ENCODE peak calls at places on chromosomes 6 and 20, in six cellular contexts. One of them, this sample, is unnamed.
A peak's percentile ranks its signal among the peaks of the same experiment; 100 is the strongest.

GRCh38 chr20:63836335-63837133 is 5.5 kb upstream of the ZBTB46 start:
- DNase-seq in transverse colon: no peak
- DNase-seq in BE2C: no peak
- DNase-seq in A673: no peak
- DNase-seq in mucosa of descending colon: no peak
- DNase-seq in ovary: no peak
- DNase-seq in this sample: no peak

GRCh38 chr20:55514498-55514897 is 490.8 kb downstream of the CBLN4 start:
- DNase-seq in mucosa of descending colon: no peak
- DNase-seq in ovary: no peak
- DNase-seq in A673: no peak
- DNase-seq in BE2C: no peak
- DNase-seq in transverse colon: no peak
- DNase-seq in this sample: no peak

GRCh38 chr20:49593441-49594142 is 25.7 kb upstream of the PTGIS start:
- DNase-seq in ovary: no peak
- DNase-seq in transverse colon: no peak
- DNase-seq in BE2C: no peak
- DNase-seq in mucosa of descending colon: no peak
- DNase-seq in A673: no peak
- DNase-seq in this sample: no peak

GRCh38 chr6:1552296-1552761 is 57.4 kb upstream of the FOXC1 start:
- DNase-seq in BE2C: no peak
- DNase-seq in transverse colon: no peak
- DNase-seq in A673: peak; percentile 49
- DNase-seq in mucosa of descending colon: no peak
- DNase-seq in ovary: no peak
- DNase-seq in this sample: no peak

GRCh38 chr6:33723576-33724085 is 12.1 kb upstream of the UQCC2 start:
- DNase-seq in transverse colon: no peak
- DNase-seq in ovary: no peak
- DNase-seq in mucosa of descending colon: no peak
- DNase-seq in A673: no peak
- DNase-seq in BE2C: no peak
- DNase-seq in this sample: no peak

GRCh38 chr6:160042014-160042773 is 73.3 kb downstream of the IGF2R start:
- DNase-seq in BE2C: no peak
- DNase-seq in A673: no peak
- DNase-seq in transverse colon: no peak
- DNase-seq in ovary: no peak
- DNase-seq in mucosa of descending colon: no peak
- DNase-seq in this sample: no peak

GRCh38 chr6:30463651-30464618 is 25.4 kb upstream of the HLA-E start:
- DNase-seq in A673: peak; percentile 63
- DNase-seq in transverse colon: peak; percentile 61
- DNase-seq in BE2C: no peak
- DNase-seq in ovary: no peak
- DNase-seq in mucosa of descending colon: peak; percentile 69
- DNase-seq in this sample: peak; percentile 40

GRCh38 chr6:109783245-109783990 is 92.3 kb downstream of the FIG4 start:
- DNase-seq in ovary: no peak
- DNase-seq in transverse colon: no peak
- DNase-seq in mucosa of descending colon: no peak
- DNase-seq in A673: no peak
- DNase-seq in BE2C: no peak
- DNase-seq in this sample: no peak

GRCh38 chr6:110874880-110875547 is 429 bp downstream of the AMD1 start:
- DNase-seq in mucosa of descending colon: peak; percentile 74
- DNase-seq in transverse colon: peak; percentile 63
- DNase-seq in BE2C: peak; percentile 51
- DNase-seq in A673: peak; percentile 48
- DNase-seq in ovary: peak; percentile 61
- DNase-seq in this sample: peak; percentile 37

GRCh38 chr6:57221936-57222683 is at the start of gene RAB23:
- DNase-seq in A673: peak; percentile 92
- DNase-seq in ovary: peak; percentile 90
- DNase-seq in mucosa of descending colon: peak; percentile 88
- DNase-seq in BE2C: peak; percentile 88
- DNase-seq in transverse colon: peak; percentile 84
- DNase-seq in this sample: peak; percentile 83

DNA sequence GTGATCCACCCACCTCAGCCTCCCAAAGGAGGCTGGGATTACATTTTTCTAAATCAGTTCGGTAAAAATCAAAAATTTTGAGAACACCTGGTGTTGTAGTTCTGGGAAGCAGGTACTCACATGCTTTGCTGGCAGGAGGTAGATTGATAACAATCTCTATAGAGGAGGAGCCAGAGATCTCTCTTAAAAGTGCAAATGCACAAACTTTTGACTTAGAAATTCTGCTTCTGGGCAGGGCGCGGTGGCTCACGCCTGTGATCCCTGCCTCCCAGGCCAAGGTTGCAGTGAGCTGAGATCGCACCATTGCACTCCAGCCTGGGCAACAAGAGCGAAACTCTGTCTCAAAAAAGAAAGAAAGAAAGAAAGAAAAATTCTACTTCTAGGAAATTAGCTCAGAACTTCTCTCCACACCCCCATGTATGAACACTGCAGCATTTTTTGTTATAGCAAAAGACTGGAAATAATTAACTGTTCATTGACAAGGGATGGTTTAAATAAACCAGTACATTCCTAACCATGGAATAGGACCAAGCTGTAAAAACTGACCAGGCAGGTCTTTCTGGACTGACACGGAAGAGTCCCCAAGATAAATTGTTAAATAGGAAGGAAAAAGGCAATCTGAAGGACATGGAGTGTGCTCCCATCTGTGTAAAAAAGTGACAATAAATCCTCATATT is 14.4 kb upstream of the TRIB3 start:
- DNase-seq in A673: no peak
- DNase-seq in transverse colon: no peak
- DNase-seq in ovary: no peak
- DNase-seq in BE2C: no peak
- DNase-seq in mucosa of descending colon: no peak
- DNase-seq in this sample: no peak
- H3K4me1 ChIP-seq in A673: peaks cover 26% of the 10 kb centered on the region
- H3K4me1 ChIP-seq in transverse colon: no peaks in the 10 kb centered on the region
- H3K4me1 ChIP-seq in ovary: no peaks in the 10 kb centered on the region
- H3K4me1 ChIP-seq in BE2C: peaks cover 3% of the 10 kb centered on the region
- H3K4me1 ChIP-seq in mucosa of descending colon: no peaks in the 10 kb centered on the region
- H3K4me1 ChIP-seq in this sample: peaks cover 12% of the 10 kb centered on the region

DNA sequence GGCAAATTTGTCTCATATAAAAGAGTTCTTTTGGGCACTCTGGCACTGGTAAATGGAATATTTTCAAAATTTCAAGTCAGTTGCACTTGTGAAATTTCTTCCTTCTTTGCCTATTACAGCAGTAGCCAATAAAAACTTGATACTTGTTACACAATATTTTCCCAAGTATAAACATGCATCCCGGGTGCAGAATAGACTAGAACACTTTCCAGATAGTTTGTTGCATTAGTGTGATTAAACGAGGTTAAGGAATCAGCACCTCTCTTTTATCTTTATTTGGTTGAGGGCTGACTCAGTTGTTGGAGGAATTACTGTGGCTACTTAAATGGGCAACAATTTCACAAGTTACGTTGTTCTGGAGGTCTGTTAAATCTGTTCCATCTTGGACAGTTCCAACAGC is 467.5 kb downstream of the CDKAL1 start:
- DNase-seq in mucosa of descending colon: no peak
- DNase-seq in BE2C: no peak
- DNase-seq in transverse colon: no peak
- DNase-seq in ovary: no peak
- DNase-seq in A673: no peak
- DNase-seq in this sample: no peak
- H3K4me3 ChIP-seq in mucosa of descending colon: no peak overlapping the region
- H3K4me3 ChIP-seq in BE2C: no peak overlapping the region
- H3K4me3 ChIP-seq in transverse colon: no peak overlapping the region
- H3K4me3 ChIP-seq in ovary: no peak overlapping the region
- H3K4me3 ChIP-seq in A673: no peak overlapping the region
- H3K4me3 ChIP-seq in this sample: no peak overlapping the region

GRCh38 chr20:19812056-19812455 is 54.0 kb downstream of the RIN2 start:
- DNase-seq in mucosa of descending colon: no peak
- DNase-seq in ovary: no peak
- DNase-seq in transverse colon: no peak
- DNase-seq in A673: no peak
- DNase-seq in BE2C: no peak
- DNase-seq in this sample: no peak

GRCh38 chr20:19812696-19813095 is 54.6 kb downstream of the RIN2 start:
- DNase-seq in BE2C: no peak
- DNase-seq in ovary: no peak
- DNase-seq in transverse colon: no peak
- DNase-seq in A673: no peak
- DNase-seq in mucosa of descending colon: no peak
- DNase-seq in this sample: no peak

GRCh38 chr20:19815553-19815991 is 57.5 kb downstream of the RIN2 start:
- DNase-seq in mucosa of descending colon: no peak
- DNase-seq in transverse colon: no peak
- DNase-seq in A673: peak; percentile 82
- DNase-seq in BE2C: no peak
- DNase-seq in ovary: no peak
- DNase-seq in this sample: no peak

GRCh38 chr20:19814241-19814640 is 56.2 kb downstream of the RIN2 start:
- DNase-seq in ovary: no peak
- DNase-seq in BE2C: no peak
- DNase-seq in mucosa of descending colon: no peak
- DNase-seq in transverse colon: no peak
- DNase-seq in A673: no peak
- DNase-seq in this sample: no peak

DNA sequence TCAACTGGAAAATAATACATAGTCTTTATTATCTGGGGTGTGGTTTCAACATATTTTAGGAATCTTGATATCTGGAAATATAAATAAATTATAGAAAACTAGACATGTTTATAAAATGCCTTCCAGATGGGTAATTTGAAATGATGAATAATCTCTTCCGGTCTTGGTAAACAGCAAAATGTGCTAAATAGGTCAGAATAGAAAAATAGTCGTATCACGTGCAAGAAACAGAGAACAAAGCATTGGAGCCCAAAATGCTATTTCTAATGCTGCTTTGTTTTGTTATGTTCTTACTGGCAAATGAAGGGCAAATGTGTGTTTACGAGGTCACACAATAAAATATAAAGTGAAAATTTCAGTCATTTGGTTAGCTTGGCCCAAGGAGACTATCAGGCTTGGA is 55.8 kb downstream of the RIN2 start:
- DNase-seq in ovary: no peak
- DNase-seq in A673: no peak
- DNase-seq in mucosa of descending colon: no peak
- DNase-seq in BE2C: no peak
- DNase-seq in transverse colon: no peak
- DNase-seq in this sample: no peak
- H3K4me1 ChIP-seq in ovary: peaks cover 6% of the 10 kb centered on the region
- H3K4me1 ChIP-seq in A673: peaks cover 49% of the 10 kb centered on the region
- H3K4me1 ChIP-seq in mucosa of descending colon: no peaks in the 10 kb centered on the region
- H3K4me1 ChIP-seq in BE2C: no peaks in the 10 kb centered on the region
- H3K4me1 ChIP-seq in transverse colon: no peaks in the 10 kb centered on the region
- H3K4me1 ChIP-seq in this sample: peaks cover 59% of the 10 kb centered on the region

GRCh38 chr6:143742955-143743255 is 65.1 kb downstream of the PHACTR2 start:
- DNase-seq in A673: no peak
- DNase-seq in ovary: no peak
- DNase-seq in BE2C: no peak
- DNase-seq in transverse colon: no peak
- DNase-seq in mucosa of descending colon: no peak
- DNase-seq in this sample: no peak
- H3K4me3 ChIP-seq in A673: no peak overlapping the region
- H3K4me3 ChIP-seq in ovary: no peak overlapping the region
- H3K4me3 ChIP-seq in BE2C: no peak overlapping the region
- H3K4me3 ChIP-seq in transverse colon: no peak overlapping the region
- H3K4me3 ChIP-seq in mucosa of descending colon: no peak overlapping the region
- H3K4me3 ChIP-seq in this sample: peak overlapping the region; percentile 18

GRCh38 chr20:62366370-62367135 is 559 bp downstream of the LAMA5 start:
- DNase-seq in mucosa of descending colon: peak; percentile 46
- DNase-seq in BE2C: peak; percentile 19
- DNase-seq in A673: no peak
- DNase-seq in ovary: peak; percentile 31
- DNase-seq in transverse colon: no peak
- DNase-seq in this sample: peak; percentile 47
- H3K4me1 ChIP-seq in mucosa of descending colon: peaks cover 25% of the 10 kb centered on the region
- H3K4me1 ChIP-seq in BE2C: peaks cover 34% of the 10 kb centered on the region
- H3K4me1 ChIP-seq in A673: peaks cover 29% of the 10 kb centered on the region
- H3K4me1 ChIP-seq in ovary: peaks cover 13% of the 10 kb centered on the region
- H3K4me1 ChIP-seq in transverse colon: peaks cover 54% of the 10 kb centered on the region
- H3K4me1 ChIP-seq in this sample: peaks cover 95% of the 10 kb centered on the region

DNA sequence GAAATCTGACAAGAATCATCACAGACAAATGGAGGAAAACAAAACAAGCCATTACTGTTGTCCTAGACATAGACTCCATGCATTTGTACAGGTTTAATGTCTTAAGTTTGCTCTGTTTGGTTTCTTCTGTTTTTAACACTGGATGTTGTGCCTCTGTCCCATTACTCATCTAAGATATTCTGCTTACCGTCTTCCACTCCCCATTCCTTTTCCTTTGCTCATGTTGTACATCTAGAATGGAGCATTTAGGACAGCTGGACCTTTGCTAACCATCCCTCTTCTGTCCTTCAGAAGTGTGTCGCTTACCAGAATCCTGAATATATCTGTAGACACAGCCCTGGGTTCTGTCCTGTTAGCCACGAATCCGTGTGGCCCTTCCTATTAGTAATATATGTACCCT is 35.2 kb downstream of the RAB22A start:
- DNase-seq in transverse colon: no peak
- DNase-seq in mucosa of descending colon: no peak
- DNase-seq in BE2C: no peak
- DNase-seq in A673: no peak
- DNase-seq in ovary: no peak
- DNase-seq in this sample: no peak
- H3K4me3 ChIP-seq in transverse colon: no peak overlapping the region
- H3K4me3 ChIP-seq in mucosa of descending colon: no peak overlapping the region
- H3K4me3 ChIP-seq in BE2C: no peak overlapping the region
- H3K4me3 ChIP-seq in A673: no peak overlapping the region
- H3K4me3 ChIP-seq in ovary: no peak overlapping the region
- H3K4me3 ChIP-seq in this sample: no peak overlapping the region